ENCODE peak calls at places on chromosomes 12 and 14, in four cellular contexts. One of them, this sample, is unnamed. For H3K4me1, the result is how much of the 10 kb centered on the place peaks cover.

GRCh38 chr14:105411985-105412767 is 7.5 kb upstream of the MTA1 start:
- DNase-seq in CD8-positive, alpha-beta memory T cell: no peak
- DNase-seq in HCT116: no peak
- DNase-seq in mammary epithelial cell: no peak
- DNase-seq in this sample: no peak

GRCh38 chr14:99676657-99677056 is 7.4 kb upstream of the CYP46A1 start:
- DNase-seq in CD8-positive, alpha-beta memory T cell: no peak
- DNase-seq in HCT116: no peak
- DNase-seq in mammary epithelial cell: no peak
- DNase-seq in this sample: no peak

GRCh38 chr14:93788557-93789365 is 476 bp upstream of the PRIMA1 start:
- DNase-seq in CD8-positive, alpha-beta memory T cell: no peak
- DNase-seq in HCT116: no peak
- DNase-seq in mammary epithelial cell: peak
- DNase-seq in this sample: no peak

GRCh38 chr12:65826513-65827171 is 2.4 kb downstream of the HMGA2 start:
- DNase-seq in CD8-positive, alpha-beta memory T cell: no peak
- DNase-seq in HCT116: no peak
- DNase-seq in mammary epithelial cell: peak
- DNase-seq in this sample: peak

GRCh38 chr14:91424813-91425719 is 7.4 kb upstream of the CCDC88C start:
- DNase-seq in CD8-positive, alpha-beta memory T cell: no peak
- DNase-seq in HCT116: no peak
- DNase-seq in mammary epithelial cell: no peak
- DNase-seq in this sample: no peak

GRCh38 chr12:27866382-27867101 is 86.5 kb upstream of the MANSC4 start:
- DNase-seq in CD8-positive, alpha-beta memory T cell: no peak
- DNase-seq in HCT116: no peak
- DNase-seq in mammary epithelial cell: peak
- DNase-seq in this sample: peak

GRCh38 chr12:42255875-42256261 is 17.8 kb upstream of the YAF2 start:
- DNase-seq in CD8-positive, alpha-beta memory T cell: no peak
- DNase-seq in HCT116: no peak
- DNase-seq in mammary epithelial cell: no peak
- DNase-seq in this sample: no peak

GRCh38 chr14:101780887-101781239 is 19.4 kb downstream of the PPP2R5C start:
- DNase-seq in CD8-positive, alpha-beta memory T cell: no peak
- DNase-seq in HCT116: no peak
- DNase-seq in mammary epithelial cell: no peak
- DNase-seq in this sample: no peak

GRCh38 chr12:5506821-5507231 is 74.9 kb downstream of the NTF3 start:
- DNase-seq in CD8-positive, alpha-beta memory T cell: no peak
- DNase-seq in HCT116: no peak
- DNase-seq in mammary epithelial cell: no peak
- DNase-seq in this sample: peak

GRCh38 chr12:92278378-92278828 is 132.8 kb upstream of the BTG1 start:
- DNase-seq in CD8-positive, alpha-beta memory T cell: no peak
- DNase-seq in HCT116: no peak
- DNase-seq in mammary epithelial cell: no peak
- DNase-seq in this sample: no peak

GRCh38 chr14:93765032-93765626 is 23.2 kb downstream of the PRIMA1 start:
- DNase-seq in CD8-positive, alpha-beta memory T cell: no peak
- DNase-seq in HCT116: no peak
- DNase-seq in mammary epithelial cell: no peak
- DNase-seq in this sample: no peak

GRCh38 chr14:71594828-71595227 is 337.4 kb upstream of the RGS6 start:
- DNase-seq in CD8-positive, alpha-beta memory T cell: peak
- DNase-seq in HCT116: no peak
- DNase-seq in mammary epithelial cell: no peak
- DNase-seq in this sample: no peak

GRCh38 chr12:41486718-41487117 is 298.6 kb downstream of the PDZRN4 start:
- DNase-seq in CD8-positive, alpha-beta memory T cell: no peak
- DNase-seq in HCT116: no peak
- DNase-seq in mammary epithelial cell: peak
- DNase-seq in this sample: no peak

GRCh38 chr12:105329926-105330282 is 587 bp upstream of the C12orf75 start:
- DNase-seq in CD8-positive, alpha-beta memory T cell: no peak
- DNase-seq in HCT116: no peak
- DNase-seq in mammary epithelial cell: no peak
- DNase-seq in this sample: no peak

GRCh38 chr12:7107181-7108041 is 1.6 kb downstream of the C1RL start:
- DNase-seq in CD8-positive, alpha-beta memory T cell: peak
- DNase-seq in HCT116: no peak
- DNase-seq in mammary epithelial cell: peak
- DNase-seq in this sample: no peak

GRCh38 chr14:103679351-103679750 is 35.9 kb downstream of the XRCC3 start:
- DNase-seq in CD8-positive, alpha-beta memory T cell: peak
- DNase-seq in HCT116: peak
- DNase-seq in mammary epithelial cell: no peak
- DNase-seq in this sample: no peak

GRCh38 chr14:24437736-24438067 is 4.9 kb downstream of the SDR39U1 start:
- DNase-seq in CD8-positive, alpha-beta memory T cell: no peak
- DNase-seq in HCT116: no peak
- DNase-seq in mammary epithelial cell: no peak
- DNase-seq in this sample: no peak

GRCh38 chr12:67534671-67535070 is 113.9 kb upstream of the DYRK2 start:
- DNase-seq in CD8-positive, alpha-beta memory T cell: no peak
- DNase-seq in HCT116: no peak
- DNase-seq in mammary epithelial cell: peak
- DNase-seq in this sample: peak

GRCh38 chr12:121009744-121010143 is 6.5 kb downstream of the C12orf43 start:
- DNase-seq in CD8-positive, alpha-beta memory T cell: no peak
- DNase-seq in HCT116: peak
- DNase-seq in mammary epithelial cell: peak
- DNase-seq in this sample: no peak

GRCh38 chr12:8951744-8952143 is 2.3 kb upstream of the M6PR start:
- DNase-seq in CD8-positive, alpha-beta memory T cell: peak
- DNase-seq in HCT116: no peak
- DNase-seq in mammary epithelial cell: no peak
- DNase-seq in this sample: no peak

GRCh38 chr12:25051583-25052190 is 102.8 kb upstream of the BCAT1 start:
- DNase-seq in CD8-positive, alpha-beta memory T cell: peak
- DNase-seq in HCT116: no peak
- DNase-seq in mammary epithelial cell: no peak
- DNase-seq in this sample: no peak

GRCh38 chr12:65823481-65824313 is 586 bp upstream of the HMGA2 start:
- DNase-seq in CD8-positive, alpha-beta memory T cell: no peak
- DNase-seq in HCT116: peak
- DNase-seq in mammary epithelial cell: peak
- DNase-seq in this sample: peak

GRCh38 chr14:69711471-69712216 is 55.3 kb upstream of the SRSF5 start:
- DNase-seq in CD8-positive, alpha-beta memory T cell: no peak
- DNase-seq in HCT116: no peak
- DNase-seq in mammary epithelial cell: no peak
- DNase-seq in this sample: no peak

GRCh38 chr12:64600164-64600561 is 10.1 kb upstream of the RASSF3 start:
- DNase-seq in CD8-positive, alpha-beta memory T cell: no peak
- DNase-seq in HCT116: no peak
- DNase-seq in mammary epithelial cell: no peak
- DNase-seq in this sample: no peak

GRCh38 chr12:110745632-110746284 is 3.1 kb upstream of the PPP1CC start:
- DNase-seq in CD8-positive, alpha-beta memory T cell: no peak
- DNase-seq in HCT116: no peak
- DNase-seq in mammary epithelial cell: peak
- DNase-seq in this sample: no peak

GRCh38 chr14:91167380-91167770 is 53.5 kb downstream of the DGLUCY start:
- DNase-seq in CD8-positive, alpha-beta memory T cell: no peak
- DNase-seq in HCT116: no peak
- DNase-seq in mammary epithelial cell: no peak
- DNase-seq in this sample: no peak

DNA sequence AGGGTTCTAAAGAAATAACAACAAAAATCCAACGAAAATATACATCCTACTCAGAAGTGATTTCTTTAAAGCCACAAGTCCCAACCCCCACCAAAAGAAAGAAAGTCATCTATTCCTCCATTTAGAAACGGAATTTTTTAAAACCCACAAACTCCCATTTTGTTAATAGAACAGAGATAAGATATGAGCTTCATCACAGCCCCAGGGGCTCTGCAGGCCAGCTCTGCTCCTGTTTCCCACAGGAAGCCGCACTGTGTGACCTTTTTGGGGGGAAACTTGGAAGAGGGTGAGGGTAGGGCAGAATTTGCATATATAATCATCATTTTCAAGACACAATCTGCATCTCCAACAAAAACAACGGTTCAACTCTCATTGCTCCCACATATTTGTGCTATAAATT is 2.8 kb downstream of the FBXL14 start:
- DNase-seq in CD8-positive, alpha-beta memory T cell: no peak
- DNase-seq in HCT116: no peak
- DNase-seq in mammary epithelial cell: no peak
- DNase-seq in this sample: no peak
- H3K4me3 ChIP-seq in CD8-positive, alpha-beta memory T cell: peak
- H3K4me3 ChIP-seq in HCT116: no peak
- H3K4me3 ChIP-seq in mammary epithelial cell: peak
- H3K4me3 ChIP-seq in this sample: no peak

DNA sequence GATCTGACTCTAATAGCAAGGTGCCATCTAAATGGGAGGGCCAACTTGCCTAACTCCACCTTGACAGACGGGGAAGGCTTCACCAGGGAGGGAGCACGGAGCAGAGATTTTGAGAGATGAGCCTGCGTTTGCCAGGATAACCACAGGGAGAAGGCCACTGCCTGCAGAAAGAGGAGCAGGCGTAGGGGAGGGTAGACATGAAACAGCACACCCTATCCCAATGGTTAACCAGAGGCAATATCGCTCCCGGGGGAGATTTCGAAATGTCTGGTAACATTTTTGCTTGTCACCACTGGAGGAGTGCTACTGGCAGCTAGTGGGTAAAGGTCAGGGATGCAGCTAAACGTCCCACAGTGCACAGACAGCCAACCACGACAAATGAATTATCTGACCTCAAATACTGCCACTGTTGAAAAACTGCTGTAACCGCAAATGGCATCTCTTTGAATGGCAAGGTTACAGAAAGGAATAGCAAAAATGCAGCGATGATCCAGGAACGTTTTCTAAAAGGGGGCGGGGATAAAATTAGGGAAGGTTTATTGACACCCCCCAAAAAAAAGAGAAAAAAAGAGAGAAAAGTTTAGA is 126.0 kb upstream of the ATF7IP start:
- DNase-seq in CD8-positive, alpha-beta memory T cell: no peak
- DNase-seq in HCT116: no peak
- DNase-seq in mammary epithelial cell: peak
- DNase-seq in this sample: no peak
- H3K4me1 ChIP-seq in CD8-positive, alpha-beta memory T cell: under half
- H3K4me1 ChIP-seq in HCT116: under half
- H3K4me1 ChIP-seq in mammary epithelial cell: under half
- H3K4me1 ChIP-seq in this sample: under half

DNA sequence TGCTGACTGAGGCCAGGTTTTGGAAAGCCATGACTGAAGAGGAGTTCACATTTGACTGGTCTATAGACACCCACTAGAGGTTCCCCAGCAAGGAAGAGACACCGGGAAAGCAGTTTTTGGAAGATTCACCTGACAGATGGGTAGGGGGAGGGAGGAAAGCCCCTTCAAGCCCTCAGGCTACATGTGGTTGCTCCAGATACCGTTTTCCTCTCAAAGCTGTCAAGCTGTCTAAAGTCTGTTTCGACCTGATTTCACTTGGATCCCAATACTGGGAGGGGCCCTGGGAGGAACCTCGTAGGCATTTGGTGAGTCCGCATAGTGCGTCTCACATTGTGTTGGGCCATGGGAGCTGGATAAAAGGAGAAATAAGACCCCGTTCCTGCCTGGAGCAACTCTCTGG is 1.7 kb upstream of the LRP1 start:
- DNase-seq in CD8-positive, alpha-beta memory T cell: no peak
- DNase-seq in HCT116: no peak
- DNase-seq in mammary epithelial cell: no peak
- DNase-seq in this sample: no peak
- H3K4me3 ChIP-seq in CD8-positive, alpha-beta memory T cell: no peak
- H3K4me3 ChIP-seq in HCT116: no peak
- H3K4me3 ChIP-seq in mammary epithelial cell: no peak
- H3K4me3 ChIP-seq in this sample: no peak

GRCh38 chr12:4300870-4301269 is 20.1 kb upstream of the TIGAR start:
- DNase-seq in CD8-positive, alpha-beta memory T cell: no peak
- DNase-seq in HCT116: no peak
- DNase-seq in mammary epithelial cell: no peak
- DNase-seq in this sample: no peak

GRCh38 chr12:4302881-4303280 is 18.1 kb upstream of the TIGAR start:
- DNase-seq in CD8-positive, alpha-beta memory T cell: no peak
- DNase-seq in HCT116: no peak
- DNase-seq in mammary epithelial cell: no peak
- DNase-seq in this sample: no peak

GRCh38 chr12:4297617-4298016 is 23.4 kb upstream of the TIGAR start:
- DNase-seq in CD8-positive, alpha-beta memory T cell: no peak
- DNase-seq in HCT116: no peak
- DNase-seq in mammary epithelial cell: no peak
- DNase-seq in this sample: no peak

GRCh38 chr12:4303750-4304149 is 17.3 kb upstream of the TIGAR start:
- DNase-seq in CD8-positive, alpha-beta memory T cell: no peak
- DNase-seq in HCT116: no peak
- DNase-seq in mammary epithelial cell: no peak
- DNase-seq in this sample: no peak

DNA sequence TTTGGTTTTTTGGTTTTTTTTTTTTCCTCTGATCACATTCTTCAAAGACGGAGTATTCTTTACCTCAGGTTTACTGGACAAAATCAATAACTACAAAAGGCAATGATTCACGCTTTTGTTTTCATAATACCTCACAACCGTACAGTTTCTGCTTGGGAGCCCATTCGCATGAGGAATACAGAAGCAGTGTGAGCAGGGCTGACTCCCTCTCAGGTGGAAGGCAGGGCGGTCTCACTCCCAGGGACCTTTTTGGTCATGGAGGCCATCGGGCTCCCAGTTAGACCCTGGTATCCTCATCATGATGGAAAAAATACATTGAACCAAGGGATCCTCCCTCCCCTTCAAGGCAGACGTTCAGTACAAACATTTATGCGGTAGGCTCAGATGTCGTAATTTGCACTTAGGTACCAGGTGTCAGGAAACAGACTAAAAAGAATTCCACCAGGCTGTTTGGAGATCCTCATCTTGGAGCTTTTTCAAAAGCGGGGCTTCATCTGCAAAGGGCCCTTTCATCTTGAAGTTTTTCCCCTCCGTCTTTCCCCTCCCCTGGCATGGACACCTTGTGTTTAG is 19.0 kb upstream of the TIGAR start:
- DNase-seq in CD8-positive, alpha-beta memory T cell: no peak
- DNase-seq in HCT116: no peak
- DNase-seq in mammary epithelial cell: no peak
- DNase-seq in this sample: no peak
- H3K4me1 ChIP-seq in CD8-positive, alpha-beta memory T cell: under half
- H3K4me1 ChIP-seq in HCT116: under half
- H3K4me1 ChIP-seq in mammary epithelial cell: under half
- H3K4me1 ChIP-seq in this sample: under half

GRCh38 chr12:63321373-63321772 is 170.4 kb upstream of the AVPR1A start:
- DNase-seq in CD8-positive, alpha-beta memory T cell: no peak
- DNase-seq in HCT116: no peak
- DNase-seq in mammary epithelial cell: no peak
- DNase-seq in this sample: no peak
- H3K4me3 ChIP-seq in CD8-positive, alpha-beta memory T cell: no peak
- H3K4me3 ChIP-seq in HCT116: no peak
- H3K4me3 ChIP-seq in mammary epithelial cell: no peak
- H3K4me3 ChIP-seq in this sample: no peak

This sample was measured in SJSA1.